ENCODE peak calls at places on chromosomes 11 and 22, in eight cellular contexts. B, Q, X, O, Y, L, D and S are unnamed samples.

GRCh38 chr22:43774318-43774717 is 37.8 kb downstream of the EFCAB6 start:
- DNase-seq in O (no peak), Y (no peak), B (no peak), L (no peak), D (no peak), X (no peak), Q (no peak), S (no peak)

GRCh38 chr11:47891886-47892285 is 43.7 kb upstream of the NUP160 start:
- DNase-seq in B (no peak), X (no peak), D (peak; percentile 68), L (no peak), O (peak; percentile 70), Q (no peak), Y (no peak), S (no peak)

GRCh38 chr22:27185903-27186302 is 528.5 kb downstream of the MIAT start:
- DNase-seq in L (no peak), Q (no peak), B (no peak), D (no peak), O (no peak), Y (no peak), X (no peak), S (no peak)

GRCh38 chr11:117928818-117929567 is at the start of gene TMPRSS13:
- DNase-seq in Q (no peak), L (peak; percentile 55), O (no peak), D (no peak), X (peak; percentile 72), B (peak; percentile 83), Y (no peak), S (no peak)

GRCh38 chr11:72580648-72580950 is 93.6 kb downstream of the PDE2A start:
- DNase-seq in B (no peak), Y (no peak), L (no peak), O (no peak), D (no peak), Q (no peak), X (no peak), S (no peak)

GRCh38 chr11:129861702-129862107 is 33.7 kb downstream of the NFRKB start:
- DNase-seq in D (peak; percentile 93), X (peak; percentile 98), Q (peak; percentile 95), O (peak; percentile 93), L (peak; percentile 85), Y (no peak), B (peak; percentile 89), S (peak; percentile 88)

GRCh38 chr22:42439021-42439420 is 6.8 kb upstream of the NFAM1 start:
- DNase-seq in L (no peak), B (no peak), X (no peak), O (no peak), Y (peak; percentile 67), D (no peak), Q (no peak), S (no peak)

GRCh38 chr11:79219186-79220045 is 221.4 kb downstream of the TENM4 start:
- DNase-seq in O (peak; percentile 28), L (no peak), X (peak; percentile 78), B (no peak), Q (no peak), Y (no peak), D (peak; percentile 45), S (no peak)

GRCh38 chr11:122703541-122704272 is 48.2 kb downstream of the UBASH3B start:
- DNase-seq in L (no peak), B (no peak), D (no peak), X (no peak), Y (no peak), O (no peak), Q (no peak), S (no peak)

GRCh38 chr22:29268511-29269229 is 602 bp downstream of the EWSR1 start:
- DNase-seq in L (peak; percentile 48), Y (peak; percentile 69), Q (peak; percentile 41), O (peak; percentile 75), D (peak; percentile 84), B (peak; percentile 90), X (peak; percentile 28), S (no peak)

GRCh38 chr11:46159694-46160093 is 38.4 kb upstream of the PHF21A start:
- DNase-seq in Y (no peak), D (no peak), O (no peak), B (no peak), L (no peak), X (peak; percentile 99), Q (no peak), S (no peak)

GRCh38 chr22:42376721-42377177 is 55.5 kb downstream of the NFAM1 start:
- DNase-seq in D (peak; percentile 99), Q (no peak), L (peak; percentile 80), X (no peak), B (peak; percentile 96), Y (peak; percentile 13), O (peak; percentile 92), S (no peak)

GRCh38 chr11:60633645-60634044 is 65.8 kb upstream of the MS4A8 start:
- DNase-seq in Y (peak; percentile 75), O (no peak), B (no peak), L (no peak), D (no peak), X (no peak), Q (no peak), S (no peak)

DNA sequence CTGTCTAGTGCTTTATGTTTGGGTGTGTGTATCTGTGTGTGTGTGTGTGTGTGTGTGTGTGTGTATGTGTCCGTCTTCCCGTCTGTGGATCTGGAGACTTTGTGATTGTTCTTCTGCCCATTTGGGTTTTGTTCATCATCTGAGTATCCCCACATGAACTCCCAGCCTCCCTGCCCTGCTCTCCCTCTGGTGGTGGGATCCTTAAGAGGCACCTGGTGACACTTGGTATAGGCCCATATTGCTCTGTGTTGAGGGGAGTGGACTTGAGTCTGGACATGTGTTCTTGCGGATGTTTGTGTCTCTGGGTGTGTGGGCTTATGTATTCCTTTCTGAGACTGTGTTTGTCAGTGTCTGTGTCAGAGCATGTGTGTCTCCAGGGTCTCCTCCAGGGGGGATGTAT is 15.3 kb downstream of the RCOR2 start:
- DNase-seq in Q (no peak), Y (peak; percentile 27), L (peak; percentile 64), D (peak; percentile 58), B (no peak), X (no peak), O (no peak), S (no peak)
- TF ChIP-seq CTCF in Q (peak; percentile 71), Y (peak; percentile 25), L (peak; percentile 61), D (peak; percentile 51), B (no peak), X (peak; percentile 53), O (peak; percentile 50), S (peak; percentile 45)

GRCh38 chr11:94418123-94418770 is 17.0 kb upstream of the GPR83 start:
- DNase-seq in Q (no peak), Y (no peak), L (no peak), B (no peak), O (no peak), X (no peak), D (no peak), S (no peak)

GRCh38 chr11:94423467-94423866 is 22.2 kb upstream of the GPR83 start:
- DNase-seq in Q (no peak), B (no peak), D (no peak), L (no peak), O (no peak), X (no peak), Y (no peak), S (no peak)

DNA sequence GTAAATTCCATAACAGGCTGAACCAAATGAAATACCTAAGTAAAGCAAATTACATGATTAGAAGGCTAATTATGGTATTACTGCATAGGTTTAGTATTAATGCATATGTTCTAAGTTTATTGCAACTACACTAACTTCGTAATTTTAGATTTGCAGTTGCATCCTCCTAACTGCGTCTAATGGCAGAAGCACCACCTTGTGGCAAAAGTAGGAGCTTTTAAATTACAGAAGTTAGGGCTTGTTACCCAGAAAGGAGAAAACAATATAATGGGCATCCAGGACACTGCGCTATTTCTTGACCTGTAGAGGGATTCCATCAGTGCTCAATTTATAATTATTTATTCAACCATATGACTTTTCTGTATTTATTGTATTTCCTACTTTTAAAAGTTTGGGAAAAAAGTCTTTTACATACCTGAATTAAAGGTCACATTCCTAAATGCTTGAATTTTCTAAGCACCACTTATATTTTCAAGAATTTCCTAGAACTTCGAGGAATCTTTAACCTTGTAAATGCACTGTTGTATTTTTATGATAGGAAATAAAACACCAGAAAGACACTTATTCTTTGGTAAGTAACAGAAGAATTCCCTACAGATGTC is 16.3 kb upstream of the GPR83 start:
- DNase-seq in Q (peak; percentile 24), O (peak; percentile 52), L (peak; percentile 66), X (no peak), Y (peak; percentile 12), B (no peak), D (peak; percentile 65), S (peak; percentile 11)
- TF ChIP-seq CTCF in Q (peak; percentile 69), O (peak; percentile 84), L (peak; percentile 77), X (peak; percentile 71), Y (peak; percentile 21), B (no peak), D (peak; percentile 73), S (peak; percentile 77)

DNA sequence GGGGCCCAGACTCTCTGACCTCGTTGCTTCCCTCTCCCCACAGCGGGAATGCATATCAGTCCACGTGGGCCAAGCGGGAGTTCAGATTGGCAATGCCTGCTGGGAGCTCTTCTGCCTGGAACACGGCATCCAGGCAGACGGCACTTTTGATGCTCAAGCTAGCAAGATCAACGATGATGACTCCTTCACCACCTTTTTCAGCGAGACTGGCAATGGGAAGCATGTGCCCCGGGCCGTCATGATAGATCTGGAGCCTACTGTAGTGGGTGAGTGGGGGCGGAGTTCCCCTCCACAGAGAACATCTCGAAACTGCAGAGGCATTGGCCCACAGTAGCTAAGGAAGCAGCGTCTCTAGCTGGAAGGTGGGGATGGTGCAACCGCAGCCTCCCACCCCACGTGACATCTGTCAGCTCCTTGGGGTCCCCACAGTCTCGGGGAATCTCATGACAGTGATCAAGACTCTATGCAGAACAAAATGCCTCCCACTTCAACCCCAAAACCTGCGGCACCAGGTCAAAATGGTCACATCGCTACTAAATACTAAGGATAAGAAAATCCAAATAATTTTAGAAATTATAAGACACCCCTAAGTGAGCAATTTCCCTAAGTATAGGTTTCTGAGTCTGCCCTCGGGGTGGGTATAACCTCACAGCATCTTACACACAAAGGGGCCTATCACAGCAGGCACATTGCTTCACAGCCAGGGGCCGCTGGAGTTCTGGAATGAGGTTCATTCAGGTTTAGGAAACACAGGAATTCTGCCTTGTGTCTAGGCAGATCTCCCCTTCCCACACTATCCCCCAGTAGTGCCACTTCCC is 11.0 kb downstream of the TUBA8 start:
- DNase-seq in O (no peak), Q (no peak), D (no peak), L (peak; percentile 52), X (no peak), Y (no peak), B (no peak), S (no peak)
- TF ChIP-seq CTCF in O (no peak), Q (peak; percentile 34), D (no peak), L (peak; percentile 48), X (no peak), Y (no peak), B (no peak), S (peak; percentile 4)

GRCh38 chr11:65526744-65527143 is 1.9 kb downstream of the SCYL1 start:
- DNase-seq in B (no peak), X (no peak), Q (no peak), Y (no peak), L (no peak), O (no peak), D (no peak), S (no peak)

GRCh38 chr11:65529475-65530156 is 4.7 kb downstream of the SCYL1 start:
- DNase-seq in Y (no peak), L (no peak), X (no peak), B (no peak), O (no peak), Q (no peak), D (no peak), S (no peak)

GRCh38 chr11:65532388-65533064 is 7.6 kb downstream of the SCYL1 start:
- DNase-seq in B (no peak), L (no peak), O (no peak), X (no peak), Y (no peak), Q (no peak), D (no peak), S (no peak)

GRCh38 chr11:65528819-65529350 is 4.0 kb downstream of the SCYL1 start:
- DNase-seq in O (no peak), L (no peak), Q (no peak), Y (no peak), X (no peak), B (no peak), D (no peak), S (no peak)

GRCh38 chr11:65530157-65530496 is 5.2 kb downstream of the SCYL1 start:
- DNase-seq in B (no peak), Y (no peak), Q (no peak), O (no peak), X (no peak), L (peak; percentile 57), D (no peak), S (no peak)
- TF ChIP-seq CTCF in B (no peak), Y (peak; percentile 27), Q (peak; percentile 66), O (peak; percentile 20), X (peak; percentile 30), L (peak; percentile 47), D (peak; percentile 34), S (peak; percentile 27)